ENCODE peak calls at places on chromosome 6, in ten cellular contexts. C is ascending aorta; A is CD4-positive, alpha-beta T cell; F is B cell; M is neural progenitor cell; R is transverse colon; K is fibroblast of mammary gland; J is tibial artery; I is psoas muscle; V is AG09319. P is an unnamed sample.

GRCh38 chr6:56659721-56660373 is 17.2 kb upstream of the DST start:
- DNase-seq in C (no peak), A (no peak), F (no peak), M (no peak), R (no peak), K (no peak), J (no peak), I (no peak), V (no peak), P (no peak)

GRCh38 chr6:130796313-130796905 is 30.8 kb upstream of the SMLR1 start:
- DNase-seq in C (no peak), A (no peak), F (no peak), M (no peak), R (no peak), K (peak; percentile 81), J (no peak), I (no peak), V (no peak), P (no peak)

GRCh38 chr6:45780523-45780922 is 235.1 kb downstream of the CLIC5 start:
- DNase-seq in C (no peak), A (no peak), F (no peak), M (no peak), R (no peak), K (no peak), J (no peak), I (no peak), V (no peak), P (no peak)

GRCh38 chr6:18204691-18205090 is 49.5 kb downstream of the KDM1B start:
- DNase-seq in C (no peak), A (no peak), F (no peak), M (no peak), R (no peak), K (no peak), J (no peak), I (no peak), V (no peak), P (no peak)

GRCh38 chr6:144285798-144286502 is 815 bp downstream of the UTRN start:
- DNase-seq in C (peak; percentile 87), A (peak; percentile 27), F (peak; percentile 62), M (peak; percentile 71), R (peak; percentile 78), K (peak; percentile 45), J (peak; percentile 92), I (peak; percentile 87), V (no peak), P (peak; percentile 74)

GRCh38 chr6:140090871-140091270 is 716.4 kb upstream of the CITED2 start:
- DNase-seq in C (no peak), A (no peak), F (no peak), M (no peak), R (no peak), K (no peak), J (no peak), I (no peak), V (no peak), P (no peak)

GRCh38 chr6:24909281-24910216 is 26.2 kb downstream of the RIPOR2 start:
- DNase-seq in C (no peak), A (no peak), F (no peak), M (no peak), R (no peak), K (no peak), J (no peak), I (no peak), V (no peak), P (no peak)

GRCh38 chr6:28995093-28995650 is 9.9 kb downstream of the ZNF311 start:
- DNase-seq in C (no peak), A (no peak), F (no peak), M (no peak), R (no peak), K (no peak), J (no peak), I (no peak), V (no peak), P (no peak)

GRCh38 chr6:1067346-1067745 is 244.6 kb upstream of the FOXQ1 start:
- DNase-seq in C (no peak), A (no peak), F (no peak), M (no peak), R (no peak), K (no peak), J (no peak), I (no peak), V (no peak), P (no peak)

GRCh38 chr6:21804941-21805610 is 211.5 kb downstream of the SOX4 start:
- DNase-seq in C (no peak), A (no peak), F (no peak), M (no peak), R (no peak), K (peak; percentile 60), J (no peak), I (no peak), V (no peak), P (no peak)

GRCh38 chr6:100171533-100172321 is 177.7 kb upstream of the MCHR2 start:
- DNase-seq in C (no peak), A (no peak), F (no peak), M (no peak), R (no peak), K (peak; percentile 65), J (no peak), I (no peak), V (peak; percentile 0), P (no peak)

GRCh38 chr6:31597006-31597405 is 4.2 kb upstream of the NCR3 start:
- DNase-seq in C (no peak), A (no peak), F (no peak), M (peak; percentile 40), R (no peak), K (peak; percentile 38), J (no peak), I (no peak), V (no peak), P (no peak)

GRCh38 chr6:135227758-135228157 is 46.6 kb downstream of the MYB start:
- DNase-seq in C (no peak), A (no peak), F (no peak), M (no peak), R (no peak), K (no peak), J (no peak), I (no peak), V (no peak), P (no peak)

GRCh38 chr6:19613678-19614077 is 223.5 kb upstream of the ID4 start:
- DNase-seq in C (no peak), A (no peak), F (no peak), M (peak; percentile 5), R (no peak), K (peak; percentile 1), J (no peak), I (no peak), V (no peak), P (no peak)
- TF ChIP-seq CTCF in C (no peak), A (no peak), F (no peak), M (peak; percentile 28), R (no peak), K (no peak), J (no peak), I (no peak), V (no peak), P (no peak)

GRCh38 chr6:151493495-151494234 is at the start of gene CCDC170:
- DNase-seq in C (no peak), A (no peak), F (peak; percentile 33), M (peak; percentile 73), R (no peak), K (no peak), J (no peak), I (peak; percentile 44), V (no peak), P (peak; percentile 31)
- TF ChIP-seq CTCF in C (no peak), A (no peak), F (no peak), M (no peak), R (no peak), K (no peak), J (no peak), I (no peak), V (no peak), P (no peak)

DNA sequence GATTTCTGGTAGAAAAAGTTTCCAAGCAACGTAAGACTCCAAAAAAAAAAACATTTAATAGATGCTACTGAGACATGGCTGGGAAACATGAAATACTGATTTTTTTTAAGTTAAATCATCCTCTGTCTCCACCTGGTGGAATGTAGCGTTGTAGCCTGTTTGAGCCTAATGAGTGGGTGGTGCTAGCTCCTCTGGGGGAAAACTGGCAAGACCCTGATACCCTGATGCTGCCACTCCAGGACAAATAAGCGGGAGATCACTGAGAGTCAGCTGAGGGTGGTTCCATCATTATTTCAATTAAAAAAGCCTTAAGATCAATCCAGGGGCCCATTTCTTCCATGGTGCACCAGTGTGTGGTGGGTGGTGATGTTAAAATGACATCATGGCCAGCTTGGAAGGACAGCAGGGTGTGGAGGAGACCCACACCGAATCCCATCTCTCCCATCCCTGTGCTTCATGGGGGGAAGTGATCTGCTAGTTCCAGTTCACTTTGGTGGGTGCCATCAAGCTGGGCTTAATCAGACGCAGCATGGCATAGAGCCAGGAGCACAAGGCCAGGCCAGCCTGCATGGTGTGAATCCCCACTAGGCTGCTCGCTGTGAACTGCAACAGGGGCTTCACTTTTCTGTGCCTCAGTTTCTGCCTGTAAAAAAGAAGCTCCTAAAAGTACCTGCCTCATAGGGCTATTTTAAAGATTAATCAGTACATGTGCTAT is 12.8 kb upstream of the MRPS10 start:
- DNase-seq in C (no peak), A (no peak), F (no peak), M (no peak), R (no peak), K (no peak), J (no peak), I (no peak), V (no peak), P (no peak)
- TF ChIP-seq CTCF in C (no peak), A (no peak), F (no peak), M (peak; percentile 37), R (no peak), K (peak; percentile 53), J (no peak), I (no peak), V (peak; percentile 12), P (no peak)

GRCh38 chr6:47352169-47352568 is 42.5 kb upstream of the TNFRSF21 start:
- DNase-seq in C (no peak), A (no peak), F (no peak), M (peak; percentile 16), R (no peak), K (no peak), J (no peak), I (no peak), V (no peak), P (no peak)
- TF ChIP-seq CTCF in C (no peak), A (no peak), F (no peak), M (peak; percentile 51), R (no peak), K (peak; percentile 29), J (no peak), I (no peak), V (peak; percentile 13), P (no peak)

DNA sequence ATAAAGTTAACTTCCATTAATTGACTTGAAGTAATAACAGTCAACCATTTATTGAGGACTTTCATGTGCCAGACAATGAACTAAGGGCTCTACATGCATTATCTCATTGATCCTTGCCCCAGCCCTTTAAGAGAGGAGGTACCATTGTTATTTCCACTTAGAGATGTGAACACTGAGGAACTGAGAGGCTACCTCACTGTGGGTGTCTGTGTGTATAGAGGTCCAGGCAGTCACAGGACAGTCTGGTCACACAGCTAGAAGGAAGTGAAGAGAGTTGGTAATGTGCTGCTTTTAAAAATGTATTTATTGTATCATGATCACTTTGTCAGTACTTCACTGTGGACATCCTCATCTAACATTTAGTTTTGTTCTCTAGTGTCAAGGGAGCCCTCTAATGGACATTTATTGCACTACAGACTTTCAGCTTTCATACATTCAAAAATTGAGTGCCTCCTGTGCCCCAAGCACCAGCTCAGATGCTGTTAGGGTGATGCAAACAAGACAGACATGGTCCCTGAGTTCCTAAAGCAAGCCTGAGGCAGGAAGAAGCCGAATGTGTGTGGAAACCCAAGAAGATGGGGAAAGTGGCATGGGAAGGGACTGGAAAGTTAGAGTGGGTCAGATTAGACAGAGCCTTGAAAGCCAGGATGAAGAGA is 122.9 kb downstream of the SLC16A10 start:
- DNase-seq in C (no peak), A (no peak), F (peak; percentile 45), M (peak; percentile 68), R (no peak), K (peak; percentile 64), J (no peak), I (no peak), V (no peak), P (no peak)
- TF ChIP-seq CTCF in C (peak; percentile 67), A (peak; percentile 82), F (peak; percentile 84), M (peak; percentile 82), R (peak; percentile 64), K (peak; percentile 75), J (peak; percentile 74), I (peak; percentile 72), V (peak; percentile 72), P (peak; percentile 76)